ENCODE peak calls at places on chromosomes 16 and 17, in five cellular contexts. One of them, this sample, is unnamed.

GRCh38 chr16:19844945-19845641 is 39.6 kb downstream of the GPRC5B start:
- DNase-seq in NCI-H2029 treated with DMSO at 0.1 percent for 48 hours: no peak
- DNase-seq in GM04503: peak; percentile 77
- DNase-seq in neural progenitor cell: no peak
- DNase-seq in NCI-H1105: no peak
- DNase-seq in this sample: no peak

GRCh38 chr16:56841659-56842058 is 23.3 kb upstream of the SLC12A3 start:
- DNase-seq in GM04503: no peak
- DNase-seq in neural progenitor cell: no peak
- DNase-seq in NCI-H2029 treated with DMSO at 0.1 percent for 48 hours: no peak
- DNase-seq in NCI-H1105: no peak
- DNase-seq in this sample: no peak

GRCh38 chr17:82870091-82870491 is 30.3 kb upstream of the ZNF750 start:
- DNase-seq in neural progenitor cell: no peak
- DNase-seq in NCI-H1105: no peak
- DNase-seq in GM04503: no peak
- DNase-seq in NCI-H2029 treated with DMSO at 0.1 percent for 48 hours: no peak
- DNase-seq in this sample: no peak

GRCh38 chr16:70438325-70438982 is 446 bp downstream of the ST3GAL2 start:
- DNase-seq in NCI-H2029 treated with DMSO at 0.1 percent for 48 hours: no peak
- DNase-seq in neural progenitor cell: no peak
- DNase-seq in NCI-H1105: no peak
- DNase-seq in GM04503: no peak
- DNase-seq in this sample: no peak

GRCh38 chr17:14730821-14731220 is 429.9 kb downstream of the HS3ST3B1 start:
- DNase-seq in NCI-H2029 treated with DMSO at 0.1 percent for 48 hours: no peak
- DNase-seq in GM04503: no peak
- DNase-seq in neural progenitor cell: no peak
- DNase-seq in NCI-H1105: no peak
- DNase-seq in this sample: no peak

GRCh38 chr16:26648851-26649250 is 417.9 kb upstream of the C16orf82 start:
- DNase-seq in neural progenitor cell: no peak
- DNase-seq in GM04503: no peak
- DNase-seq in NCI-H1105: no peak
- DNase-seq in NCI-H2029 treated with DMSO at 0.1 percent for 48 hours: no peak
- DNase-seq in this sample: no peak

GRCh38 chr17:2192367-2193028 is 111.1 kb downstream of the SMG6 start:
- DNase-seq in neural progenitor cell: no peak
- DNase-seq in GM04503: peak; percentile 85
- DNase-seq in NCI-H2029 treated with DMSO at 0.1 percent for 48 hours: no peak
- DNase-seq in NCI-H1105: no peak
- DNase-seq in this sample: no peak

GRCh38 chr16:8632675-8633182 is 11.2 kb downstream of the METTL22 start:
- DNase-seq in NCI-H2029 treated with DMSO at 0.1 percent for 48 hours: no peak
- DNase-seq in NCI-H1105: no peak
- DNase-seq in GM04503: no peak
- DNase-seq in neural progenitor cell: no peak
- DNase-seq in this sample: no peak

GRCh38 chr16:47787695-47788094 is 326.6 kb downstream of the PHKB start:
- DNase-seq in NCI-H1105: no peak
- DNase-seq in neural progenitor cell: peak; percentile 65
- DNase-seq in GM04503: no peak
- DNase-seq in NCI-H2029 treated with DMSO at 0.1 percent for 48 hours: no peak
- DNase-seq in this sample: no peak